ENCODE peak calls at places on chromosomes 12 and 14, in four cellular contexts. Z is GM12864, R is A549, N is heart left ventricle. L is an unnamed sample.

GRCh38 chr12:126443977-126444376 is 1378.7 kb downstream of the AACS start:
- DNase-seq in Z (no peak), R (no peak), N (no peak), L (no peak)

GRCh38 chr14:104393199-104393897 is 186.2 kb upstream of the C14orf180 start:
- DNase-seq in Z (no peak), R (no peak), N (peak), L (peak)

GRCh38 chr14:103199141-103199540 is 75.9 kb downstream of the TNFAIP2 start:
- DNase-seq in Z (no peak), R (peak), N (no peak), L (no peak)

GRCh38 chr12:24226745-24227350 is 277.4 kb upstream of the SOX5 start:
- DNase-seq in Z (no peak), R (peak), N (peak), L (no peak)

GRCh38 chr14:105501504-105502291 is 10.7 kb downstream of the TEDC1 start:
- DNase-seq in Z (no peak), R (no peak), N (no peak), L (no peak)

GRCh38 chr14:93106541-93107156 is 9.1 kb downstream of the ITPK1 start:
- DNase-seq in Z (no peak), R (no peak), N (no peak), L (no peak)

GRCh38 chr14:72525087-72525909 is 368.6 kb downstream of the DPF3 start:
- DNase-seq in Z (no peak), R (no peak), N (no peak), L (no peak)

GRCh38 chr14:31487891-31488290 is at the start of gene GPR33:
- DNase-seq in Z (no peak), R (no peak), N (no peak), L (no peak)

GRCh38 chr14:68230941-68231717 is 411.6 kb downstream of the RAD51B start:
- DNase-seq in Z (no peak), R (peak), N (no peak), L (no peak)

GRCh38 chr14:90602088-90602687 is 205.4 kb downstream of the CALM1 start:
- DNase-seq in Z (no peak), R (no peak), N (no peak), L (no peak)

GRCh38 chr12:9799961-9800360 is 27.3 kb upstream of the KLRF1 start:
- DNase-seq in Z (no peak), R (no peak), N (no peak), L (no peak)

GRCh38 chr12:9796916-9797315 is 30.4 kb upstream of the KLRF1 start:
- DNase-seq in Z (no peak), R (no peak), N (no peak), L (no peak)

GRCh38 chr12:9796346-9796745 is 30.9 kb upstream of the KLRF1 start:
- DNase-seq in Z (no peak), R (no peak), N (no peak), L (no peak)

GRCh38 chr12:9795945-9796344 is 31.3 kb upstream of the KLRF1 start:
- DNase-seq in Z (no peak), R (no peak), N (no peak), L (no peak)

DNA sequence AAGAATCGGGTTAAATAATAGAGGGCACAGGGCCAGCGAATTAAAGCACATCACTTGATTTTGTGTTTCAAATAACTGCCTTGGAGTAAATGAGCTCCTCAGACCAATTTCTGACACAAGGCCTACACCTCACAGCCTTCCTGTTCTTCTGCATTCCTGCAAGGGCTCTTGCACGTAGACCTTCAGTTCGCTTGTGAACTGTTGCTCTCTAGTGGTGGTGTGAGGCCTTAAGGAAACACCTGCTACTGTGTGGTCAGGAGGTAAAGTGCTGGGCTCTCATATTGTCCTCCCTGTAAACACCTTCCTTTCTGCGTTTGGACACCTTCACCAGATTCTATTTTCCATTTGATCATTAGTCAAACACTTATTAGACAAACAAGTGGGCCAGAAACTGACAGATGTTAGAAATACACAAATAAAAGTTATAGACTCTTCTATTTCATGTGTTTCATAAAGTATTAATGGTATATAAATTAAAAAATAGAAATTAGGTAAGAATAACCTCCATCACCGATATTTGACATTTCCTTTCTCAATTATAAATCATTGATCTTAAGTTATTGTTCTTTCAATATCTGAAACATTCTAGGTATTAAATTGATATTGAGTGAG is 29.2 kb upstream of the KLRF1 start:
- DNase-seq in Z (peak), R (peak), N (no peak), L (no peak)
- TF ChIP-seq CTCF in Z (peak), R (peak), N (peak), L (peak)

GRCh38 chr14:35229495-35230089 is 62.6 kb upstream of the PSMA6 start:
- DNase-seq in Z (no peak), R (no peak), N (no peak), L (peak)
- TF ChIP-seq CTCF in Z (peak), R (peak), N (peak), L (peak)

GRCh38 chr14:61557854-61558253 is 137.5 kb upstream of the HIF1A start:
- DNase-seq in Z (no peak), R (no peak), N (no peak), L (no peak)

GRCh38 chr14:61560323-61560722 is 135.0 kb upstream of the HIF1A start:
- DNase-seq in Z (no peak), R (peak), N (no peak), L (no peak)

GRCh38 chr14:61561144-61561543 is 134.2 kb upstream of the HIF1A start:
- DNase-seq in Z (no peak), R (peak), N (no peak), L (no peak)

GRCh38 chr14:61558271-61558670 is 137.0 kb upstream of the HIF1A start:
- DNase-seq in Z (no peak), R (no peak), N (peak), L (no peak)

GRCh38 chr14:61559641-61560201 is 135.6 kb upstream of the HIF1A start:
- DNase-seq in Z (no peak), R (peak), N (no peak), L (no peak)
- TF ChIP-seq CTCF in Z (no peak), R (peak), N (no peak), L (no peak)

GRCh38 chr12:128747441-128747840 is 76.3 kb downstream of the SLC15A4 start:
- DNase-seq in Z (no peak), R (no peak), N (no peak), L (no peak)

GRCh38 chr12:128752386-128752785 is 71.4 kb downstream of the SLC15A4 start:
- DNase-seq in Z (no peak), R (no peak), N (no peak), L (no peak)

GRCh38 chr12:128755565-128755964 is 68.2 kb downstream of the SLC15A4 start:
- DNase-seq in Z (no peak), R (no peak), N (no peak), L (no peak)

GRCh38 chr12:128754275-128754674 is 69.5 kb downstream of the SLC15A4 start:
- DNase-seq in Z (no peak), R (no peak), N (no peak), L (no peak)

GRCh38 chr12:128753438-128753837 is 70.3 kb downstream of the SLC15A4 start:
- DNase-seq in Z (no peak), R (no peak), N (no peak), L (no peak)
- TF ChIP-seq CTCF in Z (no peak), R (no peak), N (no peak), L (no peak)

L was measured in GM13977.